ENCODE peak calls at places on chromosomes 5 and 9, in seven cellular contexts. L is SK-N-SH, I is heart left ventricle, Q is gastrocnemius medialis, Z is BE2C, V is tibial artery, T is Peyer's patch. W is an unnamed sample.
A peak's percentile ranks its signal among the peaks of the same experiment; 100 is the strongest.

GRCh38 chr9:100213730-100214477 is 114.9 kb downstream of the INVS start:
- DNase-seq in Q (no peak), I (no peak), V (no peak), T (no peak), L (no peak), Z (no peak), W (peak; percentile 8)

GRCh38 chr5:168883253-168883880 is 304.2 kb upstream of the PANK3 start:
- DNase-seq in I (no peak), Z (peak; percentile 59), Q (no peak), L (peak; percentile 51), T (no peak), V (no peak), W (no peak)

GRCh38 chr9:89676281-89676680 is 71.5 kb downstream of the GADD45G start:
- DNase-seq in L (peak; percentile 56), Q (peak; percentile 71), T (peak; percentile 84), V (no peak), I (peak; percentile 71), Z (peak; percentile 84), W (no peak)

GRCh38 chr5:73030995-73031394 is 75.2 kb downstream of the FCHO2 start:
- DNase-seq in L (peak; percentile 9), I (no peak), V (no peak), Z (no peak), Q (no peak), T (no peak), W (peak; percentile 94)

GRCh38 chr5:35954175-35954574 is 15.8 kb upstream of the CAPSL start:
- DNase-seq in Z (no peak), V (no peak), Q (no peak), L (no peak), I (no peak), T (no peak), W (no peak)

GRCh38 chr5:107671742-107672211 is 1.0 kb upstream of the EFNA5 start:
- DNase-seq in Z (peak; percentile 50), Q (no peak), T (no peak), V (no peak), L (peak; percentile 60), I (no peak), W (peak; percentile 84)

GRCh38 chr5:72937517-72938061 is 18.3 kb upstream of the FCHO2 start:
- DNase-seq in V (no peak), Z (no peak), L (no peak), Q (no peak), T (no peak), I (no peak), W (peak; percentile 26)

GRCh38 chr5:151204051-151204450 is 19.8 kb downstream of the CCDC69 start:
- DNase-seq in L (no peak), T (no peak), V (no peak), Z (no peak), Q (no peak), I (no peak), W (no peak)

GRCh38 chr9:114469091-114469853 is 36.0 kb downstream of the WHRN start:
- DNase-seq in Z (no peak), L (no peak), V (peak; percentile 43), T (no peak), Q (no peak), I (no peak), W (no peak)

GRCh38 chr9:116327702-116328440 is 174.3 kb downstream of the PAPPA start:
- DNase-seq in V (no peak), Z (no peak), T (no peak), I (no peak), L (no peak), Q (no peak), W (no peak)

GRCh38 chr9:112858625-112859147 is 32.0 kb downstream of the SLC46A2 start:
- DNase-seq in L (no peak), I (no peak), T (no peak), Q (no peak), V (no peak), Z (no peak), W (peak; percentile 26)

GRCh38 chr9:110753734-110754231 is 85.2 kb downstream of the MUSK start:
- DNase-seq in Q (no peak), Z (peak; percentile 24), T (no peak), L (peak; percentile 55), V (no peak), I (no peak), W (peak; percentile 77)

GRCh38 chr5:159451197-159452052 is 121.1 kb upstream of the IL12B start:
- DNase-seq in I (peak; percentile 68), Q (peak; percentile 44), Z (peak; percentile 21), L (no peak), V (peak; percentile 83), T (no peak), W (peak; percentile 89)

GRCh38 chr9:87217056-87217455 is 269.8 kb upstream of the GAS1 start:
- DNase-seq in Q (no peak), L (no peak), Z (no peak), T (no peak), I (no peak), V (no peak), W (no peak)

DNA sequence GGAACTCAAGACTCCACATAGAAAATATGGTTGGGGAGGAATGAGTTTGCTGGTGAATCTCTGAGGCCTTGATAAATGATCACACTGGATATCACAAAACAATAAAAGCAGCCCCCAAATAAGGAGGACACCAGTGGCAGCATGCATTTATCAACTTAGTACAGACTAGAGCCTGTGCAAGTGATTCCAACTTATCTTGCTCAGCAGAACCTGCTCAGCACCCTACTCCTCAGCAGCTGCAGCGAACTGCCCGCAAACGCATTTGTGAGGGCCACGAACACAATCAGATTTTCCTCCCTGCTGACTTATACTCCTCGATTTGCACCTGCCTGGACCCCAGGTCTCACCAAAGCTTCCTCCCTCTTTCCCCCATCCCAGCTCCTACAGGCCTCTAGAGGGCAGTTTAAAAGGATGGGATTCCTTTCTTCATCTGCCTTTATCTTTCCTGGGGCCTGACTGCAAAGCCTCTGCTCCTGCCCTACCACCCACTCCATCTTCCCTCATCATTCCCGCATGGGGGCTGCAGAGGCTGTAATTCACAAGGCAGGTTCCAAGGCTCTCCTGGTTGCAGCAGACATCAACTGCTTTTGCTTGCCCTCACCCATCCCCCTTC is 41.2 kb downstream of the ANKS6 start:
- DNase-seq in I (no peak), Z (no peak), L (no peak), V (no peak), Q (no peak), T (no peak), W (no peak)
- TF ChIP-seq CTCF in I (no peak), Z (no peak), L (no peak), V (no peak), Q (no peak), T (no peak), W (no peak)

DNA sequence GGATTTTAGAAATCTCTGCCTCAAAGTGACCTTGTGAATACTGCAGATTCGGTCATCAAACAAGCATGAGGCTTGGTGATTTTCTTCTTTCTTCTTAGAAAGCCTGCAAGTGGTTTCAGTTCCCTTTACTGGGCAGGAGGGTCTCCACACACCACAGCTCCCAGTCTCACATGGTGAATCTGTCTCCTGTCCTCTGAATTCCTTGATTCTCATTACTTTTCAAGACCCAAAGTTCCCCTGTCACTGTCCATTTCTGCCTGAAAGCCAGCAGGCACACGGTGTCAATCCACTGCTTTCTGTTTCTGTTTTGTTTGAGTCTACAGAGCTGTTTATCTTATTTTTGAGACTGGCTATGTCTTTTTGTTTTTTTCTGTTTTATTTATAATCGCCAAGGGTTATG is 14.2 kb downstream of the HSPB3 start:
- DNase-seq in Z (no peak), T (no peak), L (no peak), V (no peak), I (no peak), Q (no peak), W (no peak)
- H3K4me3 ChIP-seq in Z (no peak overlapping the region), T (no peak overlapping the region), L (peak overlapping the region; percentile 64), V (peak overlapping the region; percentile 16), I (peak overlapping the region; percentile 23), Q (peak overlapping the region; percentile 23), W (no peak overlapping the region)

GRCh38 chr5:68299575-68299974 is 84.0 kb downstream of the PIK3R1 start:
- DNase-seq in V (no peak), I (no peak), T (no peak), L (no peak), Z (no peak), Q (no peak), W (no peak)

GRCh38 chr5:68295772-68296171 is 80.2 kb downstream of the PIK3R1 start:
- DNase-seq in I (no peak), Z (no peak), L (no peak), Q (no peak), T (no peak), V (no peak), W (peak; percentile 80)

GRCh38 chr5:68297656-68298055 is 82.1 kb downstream of the PIK3R1 start:
- DNase-seq in Q (no peak), T (no peak), L (no peak), Z (no peak), V (no peak), I (no peak), W (no peak)

GRCh38 chr5:68299105-68299504 is 83.5 kb downstream of the PIK3R1 start:
- DNase-seq in Z (no peak), I (no peak), T (no peak), Q (no peak), V (no peak), L (no peak), W (no peak)

GRCh38 chr5:68296895-68297294 is 81.3 kb downstream of the PIK3R1 start:
- DNase-seq in T (no peak), V (no peak), I (no peak), Z (no peak), L (no peak), Q (no peak), W (no peak)
- H3K36me3 ChIP-seq in T (peaks cover 84% of the 10 kb centered on the region), V (peaks cover 58% of the 10 kb centered on the region), I (peaks cover 21% of the 10 kb centered on the region), Z (peaks cover 91% of the 10 kb centered on the region), L (peaks cover 80% of the 10 kb centered on the region), Q (peaks cover 17% of the 10 kb centered on the region), W (peaks cover 7% of the 10 kb centered on the region)

GRCh38 chr9:121336705-121337104 is 33.3 kb downstream of the STOM start:
- DNase-seq in Z (peak; percentile 37), L (peak; percentile 54), T (no peak), V (no peak), I (no peak), Q (no peak), W (no peak)
- TF ChIP-seq CTCF in Z (no peak), L (no peak), T (no peak), V (no peak), I (no peak), Q (no peak), W (no peak)

GRCh38 chr5:54471398-54471797 is 15.9 kb downstream of the HSPB3 start:
- DNase-seq in Q (no peak), L (no peak), I (no peak), Z (no peak), T (no peak), V (no peak), W (no peak)

GRCh38 chr5:54470677-54471076 is 15.2 kb downstream of the HSPB3 start:
- DNase-seq in T (no peak), V (no peak), L (no peak), Q (no peak), I (no peak), Z (no peak), W (no peak)

GRCh38 chr5:54470191-54470590 is 14.7 kb downstream of the HSPB3 start:
- DNase-seq in Z (no peak), T (no peak), Q (no peak), L (no peak), I (no peak), V (no peak), W (no peak)
- H3K4me3 ChIP-seq in Z (no peak overlapping the region), T (no peak overlapping the region), Q (peak overlapping the region; percentile 23), L (peak overlapping the region; percentile 64), I (peak overlapping the region; percentile 23), V (peak overlapping the region; percentile 16), W (no peak overlapping the region)